ENCODE peak calls at places on chromosomes 12 and 14, in seven cellular contexts. One of them, this sample, is unnamed.

GRCh38 chr14:24436355-24437019 is 6.1 kb downstream of the SDR39U1 start:
- DNase-seq in AG09309: peak; percentile 67
- DNase-seq in thyroid gland: peak; percentile 40
- DNase-seq in esophagus squamous epithelium: no peak
- DNase-seq in IMR-90: peak; percentile 85
- DNase-seq in uterus: no peak
- DNase-seq in mucosa of descending colon: no peak
- DNase-seq in this sample: peak; percentile 90

GRCh38 chr14:33454022-33454645 is 496.7 kb downstream of the EGLN3 start:
- DNase-seq in AG09309: no peak
- DNase-seq in thyroid gland: no peak
- DNase-seq in esophagus squamous epithelium: no peak
- DNase-seq in IMR-90: no peak
- DNase-seq in uterus: no peak
- DNase-seq in mucosa of descending colon: no peak
- DNase-seq in this sample: peak; percentile 34

GRCh38 chr12:85280984-85281946 is 1.2 kb downstream of the ALX1 start:
- DNase-seq in AG09309: no peak
- DNase-seq in thyroid gland: no peak
- DNase-seq in esophagus squamous epithelium: no peak
- DNase-seq in IMR-90: no peak
- DNase-seq in uterus: no peak
- DNase-seq in mucosa of descending colon: no peak
- DNase-seq in this sample: peak; percentile 19

GRCh38 chr14:75310295-75311059 is 31.8 kb downstream of the FOS start:
- DNase-seq in AG09309: no peak
- DNase-seq in thyroid gland: peak; percentile 87
- DNase-seq in esophagus squamous epithelium: no peak
- DNase-seq in IMR-90: peak; percentile 86
- DNase-seq in uterus: peak; percentile 91
- DNase-seq in mucosa of descending colon: peak; percentile 85
- DNase-seq in this sample: peak; percentile 94

GRCh38 chr12:7609480-7609879 is 56.2 kb downstream of the APOBEC1 start:
- DNase-seq in AG09309: no peak
- DNase-seq in thyroid gland: no peak
- DNase-seq in esophagus squamous epithelium: no peak
- DNase-seq in IMR-90: peak; percentile 7
- DNase-seq in uterus: no peak
- DNase-seq in mucosa of descending colon: no peak
- DNase-seq in this sample: peak; percentile 33

GRCh38 chr14:33509927-33510535 is 440.8 kb downstream of the EGLN3 start:
- DNase-seq in AG09309: peak; percentile 17
- DNase-seq in thyroid gland: no peak
- DNase-seq in esophagus squamous epithelium: no peak
- DNase-seq in IMR-90: no peak
- DNase-seq in uterus: peak; percentile 18
- DNase-seq in mucosa of descending colon: no peak
- DNase-seq in this sample: peak; percentile 90

GRCh38 chr12:132423251-132424117 is 66.5 kb upstream of the FBRSL1 start:
- DNase-seq in AG09309: no peak
- DNase-seq in thyroid gland: no peak
- DNase-seq in esophagus squamous epithelium: no peak
- DNase-seq in IMR-90: no peak
- DNase-seq in uterus: no peak
- DNase-seq in mucosa of descending colon: peak; percentile 68
- DNase-seq in this sample: no peak

GRCh38 chr12:51307655-51308593 is 16.1 kb downstream of the BIN2 start:
- DNase-seq in AG09309: peak; percentile 71
- DNase-seq in thyroid gland: no peak
- DNase-seq in esophagus squamous epithelium: no peak
- DNase-seq in IMR-90: peak; percentile 87
- DNase-seq in uterus: no peak
- DNase-seq in mucosa of descending colon: no peak
- DNase-seq in this sample: peak; percentile 71

GRCh38 chr12:82874935-82875334 is 188.2 kb downstream of the TMTC2 start:
- DNase-seq in AG09309: no peak
- DNase-seq in thyroid gland: no peak
- DNase-seq in esophagus squamous epithelium: no peak
- DNase-seq in IMR-90: peak; percentile 67
- DNase-seq in uterus: no peak
- DNase-seq in mucosa of descending colon: no peak
- DNase-seq in this sample: peak; percentile 68

GRCh38 chr14:63614964-63615363 is 26.7 kb downstream of the WDR89 start:
- DNase-seq in AG09309: no peak
- DNase-seq in thyroid gland: no peak
- DNase-seq in esophagus squamous epithelium: no peak
- DNase-seq in IMR-90: peak; percentile 67
- DNase-seq in uterus: no peak
- DNase-seq in mucosa of descending colon: no peak
- DNase-seq in this sample: peak; percentile 40

GRCh38 chr14:101185081-101185835 is 281.7 kb upstream of the RTL1 start:
- DNase-seq in AG09309: no peak
- DNase-seq in thyroid gland: no peak
- DNase-seq in esophagus squamous epithelium: no peak
- DNase-seq in IMR-90: no peak
- DNase-seq in uterus: peak; percentile 5
- DNase-seq in mucosa of descending colon: no peak
- DNase-seq in this sample: no peak

GRCh38 chr14:101184562-101184961 is 281.0 kb upstream of the RTL1 start:
- DNase-seq in AG09309: no peak
- DNase-seq in thyroid gland: no peak
- DNase-seq in esophagus squamous epithelium: no peak
- DNase-seq in IMR-90: no peak
- DNase-seq in uterus: no peak
- DNase-seq in mucosa of descending colon: no peak
- DNase-seq in this sample: no peak

GRCh38 chr14:101184104-101184455 is 280.6 kb upstream of the RTL1 start:
- DNase-seq in AG09309: no peak
- DNase-seq in thyroid gland: no peak
- DNase-seq in esophagus squamous epithelium: no peak
- DNase-seq in IMR-90: no peak
- DNase-seq in uterus: peak; percentile 8
- DNase-seq in mucosa of descending colon: no peak
- DNase-seq in this sample: no peak

GRCh38 chr14:101182476-101182875 is 279.0 kb upstream of the RTL1 start:
- DNase-seq in AG09309: no peak
- DNase-seq in thyroid gland: no peak
- DNase-seq in esophagus squamous epithelium: no peak
- DNase-seq in IMR-90: no peak
- DNase-seq in uterus: peak; percentile 7
- DNase-seq in mucosa of descending colon: no peak
- DNase-seq in this sample: no peak

DNA sequence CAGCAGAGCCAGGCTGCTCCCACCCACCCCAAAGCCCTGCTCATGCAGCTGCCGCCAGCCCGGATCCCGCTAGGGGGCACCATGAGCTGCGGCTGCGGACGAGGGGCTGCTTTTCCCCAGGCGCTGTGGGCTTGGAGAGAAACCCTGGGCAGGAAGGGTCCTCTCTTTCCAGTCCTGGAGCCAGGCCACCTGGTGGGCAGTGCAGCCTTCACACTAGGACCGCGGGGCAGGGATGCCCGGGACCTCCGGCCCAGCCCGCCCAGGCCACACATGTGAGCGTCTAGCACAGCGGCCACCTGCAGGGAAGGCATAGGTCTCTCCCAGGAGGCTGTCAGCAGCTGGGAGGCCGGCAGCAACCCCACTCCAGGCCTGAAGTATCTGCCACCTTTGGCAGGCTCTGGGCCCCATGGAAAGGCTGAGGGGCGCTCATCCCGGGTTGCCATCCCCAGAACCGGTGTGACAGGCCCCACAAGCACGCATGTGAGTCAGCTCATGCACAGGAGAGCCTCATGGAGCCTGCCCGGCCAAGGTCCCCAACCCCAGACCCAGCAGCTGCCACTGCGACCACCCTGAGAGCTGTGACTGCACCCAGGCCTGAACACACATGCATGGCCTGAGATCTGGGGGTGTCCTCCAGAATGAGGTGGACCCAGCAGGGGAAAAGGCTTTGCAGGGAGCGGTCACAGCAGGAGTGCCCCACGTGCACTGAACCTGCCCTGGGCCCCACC is 280.0 kb upstream of the RTL1 start:
- DNase-seq in AG09309: no peak
- DNase-seq in thyroid gland: no peak
- DNase-seq in esophagus squamous epithelium: no peak
- DNase-seq in IMR-90: no peak
- DNase-seq in uterus: peak; percentile 52
- DNase-seq in mucosa of descending colon: no peak
- DNase-seq in this sample: peak; percentile 11
- TF ChIP-seq CTCF in AG09309: no peak
- TF ChIP-seq CTCF in thyroid gland: no peak
- TF ChIP-seq CTCF in esophagus squamous epithelium: peak; percentile 29
- TF ChIP-seq CTCF in IMR-90: peak; percentile 29
- TF ChIP-seq CTCF in uterus: peak; percentile 49
- TF ChIP-seq CTCF in mucosa of descending colon: no peak
- TF ChIP-seq CTCF in this sample: peak; percentile 69

DNA sequence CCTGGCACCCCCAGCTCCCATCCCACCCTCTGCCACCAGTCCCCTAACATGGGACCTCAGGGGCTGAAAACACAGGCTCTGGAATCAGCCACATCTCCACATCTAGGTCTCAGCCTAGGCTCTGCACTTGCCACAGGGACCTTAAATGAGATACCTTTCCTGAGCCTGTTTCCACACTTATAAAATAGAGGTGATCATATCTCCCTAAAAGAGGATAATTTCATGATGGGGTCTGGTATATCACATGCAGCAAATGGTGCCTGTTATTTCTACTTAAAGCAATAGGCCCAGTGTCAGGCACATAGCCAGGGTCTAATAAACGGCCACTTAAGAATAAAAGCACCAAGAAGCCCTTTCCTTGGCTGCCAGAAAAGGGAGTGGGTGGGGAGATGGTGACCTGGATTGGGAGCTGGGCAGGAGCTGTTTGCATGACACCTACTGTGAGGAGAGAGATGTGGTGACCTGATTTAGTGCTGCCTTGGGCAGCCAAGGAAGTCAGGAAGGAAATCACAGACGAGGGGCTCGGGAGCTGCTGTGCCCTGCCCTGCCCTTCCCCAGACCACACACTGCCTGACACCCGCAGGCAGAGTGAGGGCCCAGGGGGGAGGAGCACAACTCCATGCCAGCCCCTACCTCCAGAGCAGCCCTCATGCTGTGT is 71.2 kb downstream of the IRF2BPL start:
- DNase-seq in AG09309: no peak
- DNase-seq in thyroid gland: peak; percentile 84
- DNase-seq in esophagus squamous epithelium: no peak
- DNase-seq in IMR-90: no peak
- DNase-seq in uterus: no peak
- DNase-seq in mucosa of descending colon: peak; percentile 55
- DNase-seq in this sample: no peak
- H3K4me3 ChIP-seq in AG09309: no peak overlapping the region
- H3K4me3 ChIP-seq in thyroid gland: no peak overlapping the region
- H3K4me3 ChIP-seq in esophagus squamous epithelium: no peak overlapping the region
- H3K4me3 ChIP-seq in IMR-90: no peak overlapping the region
- H3K4me3 ChIP-seq in uterus: no peak overlapping the region
- H3K4me3 ChIP-seq in mucosa of descending colon: no peak overlapping the region
- H3K4me3 ChIP-seq in this sample: no peak overlapping the region

GRCh38 chr12:104761091-104761490 is 197.0 kb downstream of the SLC41A2 start:
- DNase-seq in AG09309: no peak
- DNase-seq in thyroid gland: no peak
- DNase-seq in esophagus squamous epithelium: no peak
- DNase-seq in IMR-90: no peak
- DNase-seq in uterus: no peak
- DNase-seq in mucosa of descending colon: no peak
- DNase-seq in this sample: no peak
- TF ChIP-seq CTCF in AG09309: no peak
- TF ChIP-seq CTCF in thyroid gland: no peak
- TF ChIP-seq CTCF in esophagus squamous epithelium: no peak
- TF ChIP-seq CTCF in IMR-90: no peak
- TF ChIP-seq CTCF in uterus: no peak
- TF ChIP-seq CTCF in mucosa of descending colon: no peak
- TF ChIP-seq CTCF in this sample: peak; percentile 29

GRCh38 chr14:102220031-102220430 is 80.3 kb downstream of the WDR20 start:
- DNase-seq in AG09309: no peak
- DNase-seq in thyroid gland: no peak
- DNase-seq in esophagus squamous epithelium: no peak
- DNase-seq in IMR-90: no peak
- DNase-seq in uterus: no peak
- DNase-seq in mucosa of descending colon: no peak
- DNase-seq in this sample: no peak
- H3K4me3 ChIP-seq in AG09309: no peak overlapping the region
- H3K4me3 ChIP-seq in thyroid gland: no peak overlapping the region
- H3K4me3 ChIP-seq in esophagus squamous epithelium: no peak overlapping the region
- H3K4me3 ChIP-seq in IMR-90: no peak overlapping the region
- H3K4me3 ChIP-seq in uterus: no peak overlapping the region
- H3K4me3 ChIP-seq in mucosa of descending colon: no peak overlapping the region
- H3K4me3 ChIP-seq in this sample: no peak overlapping the region

DNA sequence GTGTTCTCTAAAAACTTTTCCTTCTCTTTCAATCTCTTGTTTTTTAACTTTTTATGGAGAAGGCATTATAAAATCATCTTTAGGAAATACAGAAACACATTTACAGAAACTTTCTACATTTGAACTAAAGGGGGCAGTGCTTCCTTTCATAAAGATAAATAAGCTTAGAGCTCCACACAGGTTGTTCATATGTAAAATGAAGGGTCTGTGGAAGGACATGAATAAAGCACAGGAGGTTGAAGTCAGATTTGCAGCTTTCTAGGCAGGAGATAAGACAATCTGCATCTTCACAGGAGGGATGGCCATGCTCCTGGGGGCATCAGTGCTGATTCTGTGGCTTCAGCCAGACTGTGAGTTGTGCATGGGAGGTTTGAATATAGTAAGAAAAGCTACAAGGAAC is 426.0 kb downstream of the DAD1 start:
- DNase-seq in AG09309: no peak
- DNase-seq in thyroid gland: no peak
- DNase-seq in esophagus squamous epithelium: no peak
- DNase-seq in IMR-90: peak; percentile 45
- DNase-seq in uterus: no peak
- DNase-seq in mucosa of descending colon: no peak
- DNase-seq in this sample: peak; percentile 58
- TF ChIP-seq CTCF in AG09309: no peak
- TF ChIP-seq CTCF in thyroid gland: no peak
- TF ChIP-seq CTCF in esophagus squamous epithelium: no peak
- TF ChIP-seq CTCF in IMR-90: peak; percentile 55
- TF ChIP-seq CTCF in uterus: no peak
- TF ChIP-seq CTCF in mucosa of descending colon: no peak
- TF ChIP-seq CTCF in this sample: peak; percentile 49

GRCh38 chr14:89360277-89360676 is 56.8 kb downstream of the FOXN3 start:
- DNase-seq in AG09309: no peak
- DNase-seq in thyroid gland: no peak
- DNase-seq in esophagus squamous epithelium: no peak
- DNase-seq in IMR-90: no peak
- DNase-seq in uterus: no peak
- DNase-seq in mucosa of descending colon: no peak
- DNase-seq in this sample: no peak
- H3K4me3 ChIP-seq in AG09309: no peak overlapping the region
- H3K4me3 ChIP-seq in thyroid gland: no peak overlapping the region
- H3K4me3 ChIP-seq in esophagus squamous epithelium: no peak overlapping the region
- H3K4me3 ChIP-seq in IMR-90: no peak overlapping the region
- H3K4me3 ChIP-seq in uterus: no peak overlapping the region
- H3K4me3 ChIP-seq in mucosa of descending colon: no peak overlapping the region
- H3K4me3 ChIP-seq in this sample: no peak overlapping the region

GRCh38 chr12:129696405-129696804 is 207.4 kb downstream of the TMEM132D start:
- DNase-seq in AG09309: no peak
- DNase-seq in thyroid gland: no peak
- DNase-seq in esophagus squamous epithelium: no peak
- DNase-seq in IMR-90: no peak
- DNase-seq in uterus: no peak
- DNase-seq in mucosa of descending colon: no peak
- DNase-seq in this sample: no peak
- TF ChIP-seq CTCF in AG09309: no peak
- TF ChIP-seq CTCF in thyroid gland: no peak
- TF ChIP-seq CTCF in esophagus squamous epithelium: no peak
- TF ChIP-seq CTCF in IMR-90: no peak
- TF ChIP-seq CTCF in uterus: no peak
- TF ChIP-seq CTCF in mucosa of descending colon: no peak
- TF ChIP-seq CTCF in this sample: no peak

This sample was measured in choroid plexus epithelial cell.